ENCODE peak calls at places on chromosomes 3 and 15, in eight cellular contexts. One of them, this sample, is unnamed.

GRCh38 chr3:6468589-6468988 is 392.3 kb upstream of the GRM7 start:
- DNase-seq in GM03348: no peak
- DNase-seq in T-cell: no peak
- DNase-seq in amniotic stem cell: no peak
- DNase-seq in M059J: no peak
- DNase-seq in lung microvascular endothelial cell: no peak
- DNase-seq in fibroblast of mammary gland: no peak
- DNase-seq in left lung: peak
- DNase-seq in this sample: no peak

GRCh38 chr3:21654662-21655061 is 96.3 kb downstream of the ZNF385D start:
- DNase-seq in left lung: no peak
- DNase-seq in M059J: peak
- DNase-seq in T-cell: no peak
- DNase-seq in amniotic stem cell: peak
- DNase-seq in lung microvascular endothelial cell: no peak
- DNase-seq in fibroblast of mammary gland: peak
- DNase-seq in GM03348: peak
- DNase-seq in this sample: no peak

GRCh38 chr15:38530113-38530512 is 34.5 kb downstream of the RASGRP1 start:
- DNase-seq in fibroblast of mammary gland: peak
- DNase-seq in GM03348: no peak
- DNase-seq in amniotic stem cell: no peak
- DNase-seq in M059J: peak
- DNase-seq in left lung: no peak
- DNase-seq in lung microvascular endothelial cell: no peak
- DNase-seq in T-cell: no peak
- DNase-seq in this sample: no peak

GRCh38 chr3:55622733-55623132 is 135.6 kb upstream of the WNT5A start:
- DNase-seq in lung microvascular endothelial cell: no peak
- DNase-seq in left lung: no peak
- DNase-seq in GM03348: peak
- DNase-seq in M059J: peak
- DNase-seq in amniotic stem cell: no peak
- DNase-seq in T-cell: no peak
- DNase-seq in fibroblast of mammary gland: peak
- DNase-seq in this sample: no peak

GRCh38 chr15:62083168-62084154 is 16.7 kb downstream of the C2CD4A start:
- DNase-seq in GM03348: no peak
- DNase-seq in fibroblast of mammary gland: no peak
- DNase-seq in T-cell: no peak
- DNase-seq in lung microvascular endothelial cell: no peak
- DNase-seq in M059J: no peak
- DNase-seq in amniotic stem cell: no peak
- DNase-seq in left lung: no peak
- DNase-seq in this sample: peak

GRCh38 chr15:77371850-77372249 is 48.1 kb downstream of the PEAK1 start:
- DNase-seq in amniotic stem cell: no peak
- DNase-seq in T-cell: no peak
- DNase-seq in GM03348: no peak
- DNase-seq in lung microvascular endothelial cell: no peak
- DNase-seq in fibroblast of mammary gland: no peak
- DNase-seq in M059J: no peak
- DNase-seq in left lung: no peak
- DNase-seq in this sample: no peak

GRCh38 chr3:126573492-126574117 is 14.9 kb upstream of the C3orf22 start:
- DNase-seq in amniotic stem cell: no peak
- DNase-seq in lung microvascular endothelial cell: no peak
- DNase-seq in fibroblast of mammary gland: no peak
- DNase-seq in M059J: no peak
- DNase-seq in left lung: peak
- DNase-seq in GM03348: no peak
- DNase-seq in T-cell: no peak
- DNase-seq in this sample: no peak

GRCh38 chr3:29972594-29972993 is 633.8 kb upstream of the TGFBR2 start:
- DNase-seq in amniotic stem cell: peak
- DNase-seq in GM03348: peak
- DNase-seq in fibroblast of mammary gland: peak
- DNase-seq in left lung: no peak
- DNase-seq in T-cell: no peak
- DNase-seq in M059J: peak
- DNase-seq in lung microvascular endothelial cell: no peak
- DNase-seq in this sample: peak

GRCh38 chr15:98772895-98773294 is 124.6 kb downstream of the IGF1R start:
- DNase-seq in T-cell: no peak
- DNase-seq in fibroblast of mammary gland: no peak
- DNase-seq in lung microvascular endothelial cell: no peak
- DNase-seq in amniotic stem cell: no peak
- DNase-seq in GM03348: no peak
- DNase-seq in left lung: no peak
- DNase-seq in M059J: no peak
- DNase-seq in this sample: no peak

GRCh38 chr3:113495035-113495434 is 19.9 kb downstream of the SPICE1 start:
- DNase-seq in amniotic stem cell: no peak
- DNase-seq in lung microvascular endothelial cell: peak
- DNase-seq in GM03348: peak
- DNase-seq in T-cell: peak
- DNase-seq in left lung: no peak
- DNase-seq in fibroblast of mammary gland: peak
- DNase-seq in M059J: peak
- DNase-seq in this sample: peak

GRCh38 chr3:153026026-153026425 is 136.0 kb upstream of the RAP2B start:
- DNase-seq in T-cell: no peak
- DNase-seq in lung microvascular endothelial cell: peak
- DNase-seq in M059J: peak
- DNase-seq in left lung: no peak
- DNase-seq in GM03348: peak
- DNase-seq in amniotic stem cell: no peak
- DNase-seq in fibroblast of mammary gland: peak
- DNase-seq in this sample: peak

GRCh38 chr3:127887321-127887720 is 27.7 kb upstream of the KBTBD12 start:
- DNase-seq in amniotic stem cell: no peak
- DNase-seq in M059J: peak
- DNase-seq in fibroblast of mammary gland: peak
- DNase-seq in lung microvascular endothelial cell: no peak
- DNase-seq in left lung: no peak
- DNase-seq in GM03348: no peak
- DNase-seq in T-cell: no peak
- DNase-seq in this sample: no peak

GRCh38 chr3:69033470-69033869 is 18.7 kb downstream of the TMF1 start:
- DNase-seq in amniotic stem cell: no peak
- DNase-seq in left lung: no peak
- DNase-seq in M059J: peak
- DNase-seq in T-cell: no peak
- DNase-seq in lung microvascular endothelial cell: peak
- DNase-seq in GM03348: peak
- DNase-seq in fibroblast of mammary gland: peak
- DNase-seq in this sample: no peak

GRCh38 chr3:75863130-75863529 is 77.8 kb upstream of the ZNF717 start:
- DNase-seq in GM03348: no peak
- DNase-seq in lung microvascular endothelial cell: no peak
- DNase-seq in left lung: no peak
- DNase-seq in M059J: no peak
- DNase-seq in amniotic stem cell: no peak
- DNase-seq in T-cell: no peak
- DNase-seq in fibroblast of mammary gland: no peak
- DNase-seq in this sample: no peak

GRCh38 chr3:7977245-7978103 is 524.1 kb upstream of the LMCD1 start:
- DNase-seq in amniotic stem cell: no peak
- DNase-seq in fibroblast of mammary gland: peak
- DNase-seq in GM03348: no peak
- DNase-seq in T-cell: no peak
- DNase-seq in M059J: peak
- DNase-seq in left lung: no peak
- DNase-seq in lung microvascular endothelial cell: no peak
- DNase-seq in this sample: peak

GRCh38 chr3:105444725-105445124 is 78.0 kb downstream of the ALCAM start:
- DNase-seq in T-cell: no peak
- DNase-seq in left lung: no peak
- DNase-seq in lung microvascular endothelial cell: no peak
- DNase-seq in amniotic stem cell: no peak
- DNase-seq in fibroblast of mammary gland: no peak
- DNase-seq in GM03348: no peak
- DNase-seq in M059J: peak
- DNase-seq in this sample: no peak

GRCh38 chr15:46091860-46092450 is 457.1 kb downstream of the SQOR start:
- DNase-seq in GM03348: peak
- DNase-seq in T-cell: no peak
- DNase-seq in left lung: peak
- DNase-seq in lung microvascular endothelial cell: peak
- DNase-seq in fibroblast of mammary gland: peak
- DNase-seq in M059J: peak
- DNase-seq in amniotic stem cell: peak
- DNase-seq in this sample: peak

GRCh38 chr3:41649129-41649739 is 312.7 kb downstream of the ULK4 start:
- DNase-seq in amniotic stem cell: no peak
- DNase-seq in T-cell: no peak
- DNase-seq in left lung: peak
- DNase-seq in M059J: no peak
- DNase-seq in lung microvascular endothelial cell: no peak
- DNase-seq in fibroblast of mammary gland: no peak
- DNase-seq in GM03348: no peak
- DNase-seq in this sample: no peak

GRCh38 chr3:187044206-187044605 is 95.1 kb downstream of the RPL39L start:
- DNase-seq in amniotic stem cell: no peak
- DNase-seq in M059J: no peak
- DNase-seq in left lung: peak
- DNase-seq in T-cell: no peak
- DNase-seq in GM03348: no peak
- DNase-seq in lung microvascular endothelial cell: peak
- DNase-seq in fibroblast of mammary gland: no peak
- DNase-seq in this sample: no peak

GRCh38 chr15:20294651-20295237 is 246.9 kb downstream of the GOLGA6L6 start:
- DNase-seq in GM03348: no peak
- DNase-seq in amniotic stem cell: no peak
- DNase-seq in T-cell: no peak
- DNase-seq in M059J: no peak
- DNase-seq in lung microvascular endothelial cell: no peak
- DNase-seq in left lung: peak
- DNase-seq in fibroblast of mammary gland: no peak
- DNase-seq in this sample: no peak

GRCh38 chr3:138740057-138740456 is 94.7 kb downstream of the PIK3CB start:
- DNase-seq in lung microvascular endothelial cell: peak
- DNase-seq in left lung: no peak
- DNase-seq in GM03348: no peak
- DNase-seq in M059J: no peak
- DNase-seq in amniotic stem cell: no peak
- DNase-seq in fibroblast of mammary gland: no peak
- DNase-seq in T-cell: no peak
- DNase-seq in this sample: no peak

GRCh38 chr3:48402281-48402732 is 27.6 kb downstream of the PLXNB1 start:
- DNase-seq in M059J: peak
- DNase-seq in GM03348: peak
- DNase-seq in amniotic stem cell: peak
- DNase-seq in fibroblast of mammary gland: peak
- DNase-seq in left lung: peak
- DNase-seq in lung microvascular endothelial cell: peak
- DNase-seq in T-cell: no peak
- DNase-seq in this sample: no peak

GRCh38 chr3:135155228-135155627 is 360.2 kb downstream of the EPHB1 start:
- DNase-seq in amniotic stem cell: no peak
- DNase-seq in left lung: no peak
- DNase-seq in GM03348: no peak
- DNase-seq in fibroblast of mammary gland: no peak
- DNase-seq in T-cell: no peak
- DNase-seq in lung microvascular endothelial cell: no peak
- DNase-seq in M059J: no peak
- DNase-seq in this sample: no peak

This sample was measured in mesendoderm.